ENCODE peak calls at places on chromosomes 5 and 9, in seven cellular contexts. A is pancreas; L is colonic mucosa; C is BE2C; R is hepatocyte; V is tibial nerve; T is CD8-positive, alpha-beta T cell. G is an unnamed sample. For H3K36me3, the result is how much of the 10 kb centered on the place peaks cover.

GRCh38 chr9:81601639-81602623 is 87.4 kb downstream of the TLE1 start:
- DNase-seq in V (no peak), L (no peak), R (no peak), T (no peak), A (no peak), C (no peak), G (no peak)

GRCh38 chr9:35488566-35489312 is 1.2 kb upstream of the RUSC2 start:
- DNase-seq in V (no peak), A (peak), L (no peak), C (no peak), R (no peak), T (no peak), G (no peak)

GRCh38 chr9:965497-965896 is 11.0 kb upstream of the DMRT3 start:
- DNase-seq in C (no peak), A (no peak), T (no peak), V (no peak), L (no peak), R (no peak), G (no peak)

GRCh38 chr9:133683494-133684460 is 47.6 kb downstream of the DBH start:
- DNase-seq in C (peak), L (no peak), V (no peak), A (peak), T (peak), R (no peak), G (no peak)

GRCh38 chr5:132883261-132883834 is 9.9 kb downstream of the LEAP2 start:
- DNase-seq in L (peak), T (no peak), V (peak), R (peak), C (peak), A (peak), G (peak)

GRCh38 chr5:36728697-36729543 is 122.5 kb downstream of the SLC1A3 start:
- DNase-seq in C (no peak), A (no peak), T (no peak), R (peak), L (no peak), V (peak), G (peak)

GRCh38 chr9:96510258-96510657 is 60.3 kb downstream of the HABP4 start:
- DNase-seq in A (no peak), C (no peak), L (no peak), T (no peak), V (no peak), R (no peak), G (no peak)

GRCh38 chr9:89178162-89179120 is at the start of gene SHC3:
- DNase-seq in L (no peak), V (no peak), T (no peak), A (peak), R (peak), C (peak), G (no peak)

GRCh38 chr5:91180506-91180905 is 202.6 kb downstream of the ARRDC3 start:
- DNase-seq in T (no peak), R (no peak), C (no peak), L (no peak), V (no peak), A (no peak), G (no peak)

GRCh38 chr9:80701061-80701460 is 988.3 kb downstream of the TLE1 start:
- DNase-seq in C (no peak), R (no peak), V (no peak), L (no peak), T (no peak), A (no peak), G (no peak)

GRCh38 chr9:95010431-95010838 is 283.9 kb downstream of the AOPEP start:
- DNase-seq in R (no peak), L (no peak), C (no peak), V (no peak), T (no peak), A (no peak), G (no peak)

DNA sequence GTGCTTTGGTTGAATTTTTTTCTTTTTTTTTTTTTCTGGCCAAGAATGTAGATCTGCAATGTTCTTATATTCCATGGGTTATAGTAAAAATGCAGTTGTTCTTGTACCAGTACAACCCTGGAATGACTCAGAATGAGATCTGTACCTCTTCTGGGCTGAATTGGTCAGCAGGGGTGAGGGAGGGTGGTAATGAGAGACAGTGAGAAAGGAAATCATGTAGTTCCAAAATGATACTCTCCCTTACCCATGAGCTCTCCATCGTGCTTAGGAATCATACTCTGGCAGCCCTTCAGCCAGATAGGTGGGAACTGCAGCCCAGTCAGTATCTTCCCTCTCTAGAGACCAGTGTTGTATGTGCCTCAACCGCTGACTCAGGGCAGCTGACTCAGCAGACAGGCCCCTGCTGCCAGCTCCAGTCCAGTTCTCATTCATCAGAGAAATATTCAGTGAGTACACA is 2.1 kb upstream of the GLIS3 start:
- DNase-seq in L (peak), A (no peak), C (no peak), R (peak), T (no peak), V (no peak), G (peak)
- H3K4me3 ChIP-seq in L (no peak), A (no peak), C (no peak), R (no peak), T (no peak), V (no peak), G (no peak)

DNA sequence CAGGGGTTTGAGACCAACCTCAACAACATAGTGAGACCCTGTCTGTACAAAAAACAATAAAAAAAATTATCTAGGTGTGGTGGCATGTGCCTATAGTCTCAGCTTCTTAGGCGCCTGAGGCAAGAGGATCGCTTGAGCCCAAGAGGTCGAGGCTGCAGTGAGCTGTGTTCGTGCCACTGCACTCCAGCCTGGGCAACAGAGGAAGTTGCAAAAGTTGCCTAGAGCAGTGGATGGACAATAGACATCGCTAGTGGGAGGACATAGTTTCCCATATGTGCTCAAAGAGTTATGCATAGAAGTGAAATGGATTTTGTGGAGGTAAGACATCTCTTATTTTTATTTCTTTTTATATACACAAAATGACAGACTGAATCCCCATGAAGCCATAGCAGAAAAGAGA is 19.0 kb downstream of the HNRNPK start:
- DNase-seq in V (no peak), A (no peak), T (no peak), L (no peak), C (no peak), R (no peak), G (no peak)
- TF ChIP-seq CTCF in V (no peak), A (no peak), T (no peak), L (no peak), C (no peak), R (no peak), G (no peak)

GRCh38 chr9:124699575-124699974 is 71.5 kb downstream of the NR6A1 start:
- DNase-seq in R (no peak), T (no peak), C (no peak), A (no peak), L (no peak), V (no peak), G (no peak)
- H3K36me3 ChIP-seq in R (under half), T (under half), C (under half), A (under half), L (under half), V (under half), G (under half)

GRCh38 chr5:77773734-77774280 is 2.3 kb downstream of the TBCA start:
- DNase-seq in L (no peak), R (no peak), V (no peak), C (no peak), A (no peak), T (no peak), G (no peak)
- H3K4me3 ChIP-seq in L (no peak), R (peak), V (no peak), C (no peak), A (no peak), T (no peak), G (no peak)

GRCh38 chr9:113529336-113530009 is 65.9 kb downstream of the RGS3 start:
- DNase-seq in R (no peak), C (no peak), A (no peak), T (no peak), V (no peak), L (no peak), G (no peak)
- TF ChIP-seq CTCF in R (no peak), C (no peak), A (no peak), T (no peak), V (no peak), L (no peak), G (no peak)

GRCh38 chr9:37141015-37141414 is 20.6 kb downstream of the ZCCHC7 start:
- DNase-seq in V (no peak), C (no peak), R (no peak), A (no peak), L (no peak), T (no peak), G (no peak)
- H3K36me3 ChIP-seq in V (under half), C (under half), R (under half), A (under half), L (under half), T (under half), G (under half)

GRCh38 chr5:30121092-30121491 is 1072.4 kb upstream of the CDH6 start:
- DNase-seq in R (no peak), L (no peak), C (no peak), V (no peak), T (no peak), A (no peak), G (no peak)

GRCh38 chr5:30113542-30113941 is 1079.9 kb upstream of the CDH6 start:
- DNase-seq in A (no peak), V (no peak), R (no peak), T (no peak), L (no peak), C (no peak), G (no peak)

GRCh38 chr5:30112842-30113241 is 1080.6 kb upstream of the CDH6 start:
- DNase-seq in A (no peak), C (no peak), V (no peak), R (peak), T (no peak), L (no peak), G (no peak)

GRCh38 chr5:30117134-30117533 is 1076.4 kb upstream of the CDH6 start:
- DNase-seq in A (no peak), C (no peak), V (no peak), R (no peak), L (no peak), T (no peak), G (no peak)
- H3K4me3 ChIP-seq in A (no peak), C (no peak), V (no peak), R (no peak), L (no peak), T (no peak), G (no peak)